ENCODE peak calls at places on chromosomes 12 and 14, in seven cellular contexts. R, P, F, C, W, Z and N are unnamed samples.

GRCh38 chr12:55996715-55997534 is at the start of gene SUOX:
- DNase-seq in Z (peak; percentile 96), C (peak; percentile 98), P (peak; percentile 98), F (peak; percentile 94), R (peak; percentile 31), W (peak; percentile 97), N (no peak)

GRCh38 chr12:56128669-56129209 is 672 bp downstream of the ESYT1 start:
- DNase-seq in P (peak; percentile 53), W (no peak), F (peak; percentile 30), C (no peak), Z (peak; percentile 35), R (no peak), N (no peak)

GRCh38 chr14:95833429-95833828 is 43.2 kb upstream of the TUNAR start:
- DNase-seq in P (no peak), C (peak; percentile 28), R (no peak), Z (no peak), F (no peak), W (no peak), N (no peak)

GRCh38 chr12:116718578-116719454 is 19.1 kb downstream of the SPRING1 start:
- DNase-seq in R (no peak), F (no peak), W (no peak), Z (no peak), C (no peak), P (no peak), N (no peak)

GRCh38 chr12:112012775-112013600 is at the start of the genes ERP29 and TMEM116:
- DNase-seq in F (peak; percentile 100), R (peak; percentile 98), P (peak; percentile 100), W (peak; percentile 100), C (peak; percentile 100), Z (peak; percentile 100), N (peak; percentile 100)

GRCh38 chr14:92780444-92780843 is 13.7 kb upstream of the GOLGA5 start:
- DNase-seq in C (no peak), W (no peak), P (no peak), F (no peak), Z (no peak), R (no peak), N (no peak)

GRCh38 chr14:102927878-102928411 is 5.5 kb downstream of the AMN start:
- DNase-seq in Z (no peak), P (peak; percentile 65), W (no peak), R (no peak), F (no peak), C (no peak), N (no peak)

GRCh38 chr12:26226629-26227375 is 31.4 kb downstream of the SSPN start:
- DNase-seq in W (peak; percentile 30), R (no peak), Z (peak; percentile 27), F (no peak), C (no peak), P (no peak), N (no peak)

GRCh38 chr14:63960926-63961567 is 108.2 kb downstream of the SYNE2 start:
- DNase-seq in Z (no peak), F (no peak), C (no peak), R (no peak), P (no peak), W (no peak), N (no peak)

GRCh38 chr12:12874014-12874413 is 17.3 kb upstream of the GPRC5A start:
- DNase-seq in P (no peak), Z (no peak), W (no peak), R (no peak), C (no peak), F (no peak), N (no peak)

GRCh38 chr12:58841058-58841798 is 79.1 kb downstream of the LRIG3 start:
- DNase-seq in C (no peak), W (no peak), P (peak; percentile 56), R (no peak), Z (no peak), F (no peak), N (no peak)

GRCh38 chr12:124738636-124739467 is 124.8 kb downstream of the SCARB1 start:
- DNase-seq in P (no peak), W (peak; percentile 73), Z (no peak), F (no peak), C (no peak), R (no peak), N (no peak)

GRCh38 chr12:124866883-124867232 is 3.2 kb upstream of the SCARB1 start:
- DNase-seq in W (no peak), C (no peak), P (no peak), Z (no peak), F (no peak), R (no peak), N (no peak)

GRCh38 chr14:105878554-105878953 is 352.2 kb downstream of the TMEM121 start:
- DNase-seq in F (no peak), Z (no peak), P (peak; percentile 24), W (no peak), R (no peak), C (no peak), N (no peak)

GRCh38 chr14:105877645-105878044 is 351.3 kb downstream of the TMEM121 start:
- DNase-seq in Z (no peak), R (no peak), W (peak; percentile 11), F (no peak), C (no peak), P (peak; percentile 20), N (no peak)

GRCh38 chr14:105876158-105876557 is 349.8 kb downstream of the TMEM121 start:
- DNase-seq in F (no peak), Z (peak; percentile 0), R (no peak), P (peak; percentile 12), C (no peak), W (peak; percentile 11), N (peak; percentile 1)

GRCh38 chr14:105878125-105878524 is 351.7 kb downstream of the TMEM121 start:
- DNase-seq in Z (peak; percentile 5), C (no peak), F (no peak), R (peak; percentile 3), W (peak; percentile 8), P (peak; percentile 34), N (peak; percentile 6)

DNA sequence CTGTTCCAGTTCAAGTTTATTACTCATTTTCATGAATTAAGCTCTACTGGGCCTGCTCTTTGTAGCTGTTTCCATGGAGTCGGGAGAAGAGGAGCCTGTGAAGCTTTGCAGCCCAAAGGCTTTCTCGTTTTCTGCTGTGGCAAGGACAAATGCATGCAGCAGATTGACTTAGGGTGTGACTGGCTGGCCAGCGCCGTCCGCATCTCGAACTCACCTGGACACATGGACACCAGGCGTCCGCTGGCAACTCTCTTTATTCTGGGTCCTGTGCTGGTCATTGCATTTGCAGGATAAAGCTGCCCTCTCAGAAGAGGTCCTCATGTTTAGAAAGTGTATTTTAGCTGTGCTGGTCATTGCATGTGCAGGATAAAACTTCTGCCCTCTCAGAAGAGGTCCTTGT is 350.4 kb downstream of the TMEM121 start:
- DNase-seq in R (no peak), Z (peak; percentile 2), P (peak; percentile 30), C (no peak), W (peak; percentile 16), F (no peak), N (no peak)
- H3K9me3 ChIP-seq in R (no peaks in the 10 kb centered on the region), Z (no peaks in the 10 kb centered on the region), P (no peaks in the 10 kb centered on the region), C (no peaks in the 10 kb centered on the region), W (no peaks in the 10 kb centered on the region), F (peaks cover 4% of the 10 kb centered on the region), N (no peaks in the 10 kb centered on the region)

GRCh38 chr12:46084666-46085631 is 94.6 kb upstream of the SCAF11 start:
- DNase-seq in P (no peak), F (no peak), R (no peak), C (no peak), W (no peak), Z (no peak), N (no peak)

GRCh38 chr12:46088040-46088439 is 97.7 kb upstream of the SCAF11 start:
- DNase-seq in W (no peak), Z (no peak), R (no peak), F (no peak), P (no peak), C (no peak), N (no peak)

GRCh38 chr12:46082473-46082872 is 92.1 kb upstream of the SCAF11 start:
- DNase-seq in P (no peak), R (no peak), W (no peak), F (no peak), C (no peak), Z (no peak), N (no peak)
- H3K9me3 ChIP-seq in P (no peaks in the 10 kb centered on the region), R (no peaks in the 10 kb centered on the region), W (peaks cover 31% of the 10 kb centered on the region), F (peaks cover 31% of the 10 kb centered on the region), C (no peaks in the 10 kb centered on the region), Z (no peaks in the 10 kb centered on the region), N (no peaks in the 10 kb centered on the region)

DNA sequence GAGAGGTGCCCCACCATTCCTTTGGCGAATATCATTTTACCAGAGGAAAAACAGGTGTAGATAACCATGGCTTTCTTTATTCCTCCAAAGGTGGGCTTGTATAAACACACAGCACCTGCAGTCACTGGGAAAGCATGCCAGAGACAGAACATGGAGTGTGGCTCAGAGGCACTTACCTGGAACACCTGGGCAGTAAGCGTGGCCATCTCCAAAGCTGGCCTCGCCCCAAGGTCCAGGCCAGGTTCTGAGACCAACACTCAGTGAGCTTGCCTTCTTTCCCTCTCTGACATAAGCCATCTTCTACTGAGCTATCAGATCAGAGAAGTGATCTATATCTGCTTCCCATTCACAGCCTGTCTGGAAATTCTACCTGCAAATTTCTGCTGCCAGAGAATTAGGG is 70.5 kb downstream of the NUAK1 start:
- DNase-seq in R (no peak), Z (no peak), C (no peak), F (no peak), P (no peak), W (no peak), N (no peak)
- H3K9me3 ChIP-seq in R (no peaks in the 10 kb centered on the region), Z (no peaks in the 10 kb centered on the region), C (no peaks in the 10 kb centered on the region), F (no peaks in the 10 kb centered on the region), P (no peaks in the 10 kb centered on the region), W (no peaks in the 10 kb centered on the region), N (no peaks in the 10 kb centered on the region)

GRCh38 chr14:82647088-82647697 is 1113.5 kb upstream of the SEL1L start:
- DNase-seq in W (no peak), F (no peak), C (no peak), Z (no peak), R (no peak), P (no peak), N (no peak)
- H3K9me3 ChIP-seq in W (no peaks in the 10 kb centered on the region), F (peaks cover 2% of the 10 kb centered on the region), C (no peaks in the 10 kb centered on the region), Z (no peaks in the 10 kb centered on the region), R (no peaks in the 10 kb centered on the region), P (no peaks in the 10 kb centered on the region), N (peaks cover 3% of the 10 kb centered on the region)

GRCh38 chr12:87469295-87469694 is 559.9 kb downstream of the C12orf50 start:
- DNase-seq in Z (no peak), P (no peak), R (no peak), C (no peak), W (no peak), F (no peak), N (no peak)
- H3K9me3 ChIP-seq in Z (no peaks in the 10 kb centered on the region), P (no peaks in the 10 kb centered on the region), R (no peaks in the 10 kb centered on the region), C (no peaks in the 10 kb centered on the region), W (peaks cover 3% of the 10 kb centered on the region), F (peaks cover 8% of the 10 kb centered on the region), N (no peaks in the 10 kb centered on the region)

GRCh38 chr12:34344851-34345522 is 322.7 kb downstream of the ALG10 start:
- DNase-seq in P (no peak), R (no peak), F (no peak), W (no peak), Z (no peak), C (no peak), N (no peak)
- H3K9me3 ChIP-seq in P (no peaks in the 10 kb centered on the region), R (no peaks in the 10 kb centered on the region), F (peaks cover 99% of the 10 kb centered on the region), W (peaks cover 100% of the 10 kb centered on the region), Z (no peaks in the 10 kb centered on the region), C (no peaks in the 10 kb centered on the region), N (no peaks in the 10 kb centered on the region)

GRCh38 chr12:133217219-133217618 is 18.5 kb downstream of the ANHX start:
- DNase-seq in C (peak; percentile 11), R (no peak), Z (no peak), P (no peak), F (no peak), W (no peak), N (no peak)
- H3K9me3 ChIP-seq in C (peaks cover 12% of the 10 kb centered on the region), R (no peaks in the 10 kb centered on the region), Z (peaks cover 41% of the 10 kb centered on the region), P (peaks cover 63% of the 10 kb centered on the region), F (peaks cover 99% of the 10 kb centered on the region), W (peaks cover 100% of the 10 kb centered on the region), N (peaks cover 18% of the 10 kb centered on the region)